ENCODE peak calls at places on chromosomes 6 and 20, in nine cellular contexts. P is cardiac fibroblast, U is cardiac muscle cell, A is hepatocyte, R is pancreas, C is RWPE2, H is endothelial cell of umbilical vein, K is epithelial cell of esophagus, T is OCI-LY7. E is an unnamed sample.

GRCh38 chr20:46099491-46100287 is 9.9 kb upstream of the NCOA5 start:
- DNase-seq in R (no peak), H (peak), C (no peak), K (no peak), U (peak), T (peak), A (no peak), P (no peak), E (no peak)

GRCh38 chr6:21022343-21023107 is 488.3 kb downstream of the CDKAL1 start:
- DNase-seq in A (peak), T (no peak), C (peak), K (peak), P (peak), R (peak), H (peak), U (peak), E (peak)

GRCh38 chr6:40474937-40475336 is 112.2 kb downstream of the LRFN2 start:
- DNase-seq in C (no peak), T (no peak), K (no peak), R (no peak), H (no peak), U (no peak), P (no peak), A (no peak), E (no peak)

GRCh38 chr6:170437719-170438401 is 115.2 kb downstream of the PSMB1 start:
- DNase-seq in C (no peak), R (no peak), P (no peak), H (no peak), U (no peak), A (no peak), T (no peak), K (no peak), E (no peak)

GRCh38 chr20:18436847-18437246 is 30.0 kb downstream of the DZANK1 start:
- DNase-seq in H (no peak), A (no peak), P (no peak), U (no peak), C (no peak), R (no peak), T (peak), K (no peak), E (no peak)

GRCh38 chr20:12040261-12040660 is 122.6 kb downstream of the BTBD3 start:
- DNase-seq in R (no peak), K (no peak), H (no peak), P (no peak), A (no peak), C (no peak), T (no peak), U (no peak), E (no peak)

GRCh38 chr6:91273729-91274128 is 686.9 kb upstream of the MAP3K7 start:
- DNase-seq in P (peak), C (no peak), H (no peak), U (peak), A (no peak), T (no peak), K (no peak), R (no peak), E (no peak)

GRCh38 chr6:77034161-77034560 is 429.1 kb downstream of the HTR1B start:
- DNase-seq in H (peak), K (peak), A (no peak), R (no peak), T (no peak), C (no peak), P (peak), U (peak), E (peak)

GRCh38 chr6:112202639-112203341 is 51.6 kb downstream of the LAMA4 start:
- DNase-seq in R (no peak), H (peak), A (no peak), P (no peak), T (no peak), U (no peak), C (no peak), K (no peak), E (peak)

GRCh38 chr6:51487937-51488336 is 599.5 kb downstream of the PKHD1 start:
- DNase-seq in U (no peak), H (no peak), C (no peak), A (no peak), T (no peak), P (no peak), R (no peak), K (no peak), E (no peak)

GRCh38 chr20:57398231-57398821 is 7.1 kb downstream of the RBM38 start:
- DNase-seq in C (no peak), R (no peak), T (peak), A (no peak), P (no peak), H (no peak), K (no peak), U (no peak), E (no peak)

GRCh38 chr6:107275330-107275865 is 160.1 kb upstream of the BEND3 start:
- DNase-seq in A (peak), T (no peak), K (peak), C (no peak), R (peak), H (no peak), P (no peak), U (peak), E (no peak)

GRCh38 chr6:31965700-31966099 is 6.2 kb downstream of the DXO start:
- DNase-seq in R (no peak), T (no peak), K (no peak), H (no peak), U (no peak), A (no peak), P (no peak), C (no peak), E (no peak)

GRCh38 chr6:15253107-15254073 is 7.5 kb downstream of the JARID2 start:
- DNase-seq in K (no peak), C (no peak), U (no peak), R (no peak), H (no peak), A (no peak), P (no peak), T (no peak), E (no peak)

GRCh38 chr20:51446656-51447055 is 95.9 kb downstream of the NFATC2 start:
- DNase-seq in H (peak), U (peak), T (no peak), P (peak), C (peak), R (peak), K (peak), A (peak), E (no peak)

GRCh38 chr20:17841751-17842191 is 126.8 kb downstream of the SNX5 start:
- DNase-seq in R (no peak), C (no peak), P (peak), K (no peak), A (no peak), T (no peak), H (no peak), U (peak), E (peak)

GRCh38 chr6:144449911-144450690 is 165.0 kb downstream of the UTRN start:
- DNase-seq in R (no peak), P (no peak), T (no peak), H (no peak), A (no peak), K (no peak), U (no peak), C (no peak), E (no peak)

GRCh38 chr6:136866872-136867416 is 44.6 kb downstream of the PEX7 start:
- DNase-seq in A (no peak), H (no peak), R (no peak), T (no peak), C (no peak), P (peak), K (no peak), U (peak), E (no peak)

GRCh38 chr6:37251211-37251610 is 6.4 kb upstream of the TBC1D22B start:
- DNase-seq in R (no peak), K (peak), U (peak), A (no peak), T (no peak), C (no peak), P (peak), H (peak), E (no peak)

GRCh38 chr6:88360203-88360797 is 194.2 kb upstream of the CNR1 start:
- DNase-seq in A (no peak), C (no peak), H (no peak), T (no peak), U (peak), R (no peak), K (peak), P (peak), E (peak)

GRCh38 chr6:118705799-118706481 is 54.5 kb upstream of the CEP85L start:
- DNase-seq in A (no peak), U (peak), R (no peak), K (peak), H (peak), P (peak), T (no peak), C (no peak), E (peak)

GRCh38 chr20:427849-428657 is 20.0 kb downstream of the RBCK1 start:
- DNase-seq in H (no peak), R (no peak), K (no peak), P (no peak), T (no peak), A (no peak), C (no peak), U (no peak), E (no peak)

GRCh38 chr6:170097505-170098427 is 193.1 kb downstream of the DLL1 start:
- DNase-seq in U (no peak), A (no peak), H (no peak), C (peak), P (no peak), T (no peak), K (no peak), R (peak), E (no peak)

GRCh38 chr6:19866199-19866872 is 29.2 kb downstream of the ID4 start:
- DNase-seq in H (no peak), T (no peak), A (no peak), R (no peak), C (no peak), U (no peak), P (no peak), K (no peak), E (no peak)

GRCh38 chr6:118781897-118782296 is 112.1 kb upstream of the ASF1A start:
- DNase-seq in R (no peak), T (no peak), C (no peak), K (no peak), A (no peak), U (no peak), H (no peak), P (no peak), E (no peak)

GRCh38 chr6:28478518-28478917 is 35.2 kb upstream of the ZSCAN23 start:
- DNase-seq in K (no peak), T (no peak), H (no peak), R (no peak), P (no peak), U (no peak), C (no peak), A (no peak), E (no peak)

GRCh38 chr6:158206740-158207451 is 38.7 kb downstream of the GTF2H5 start:
- DNase-seq in H (no peak), T (no peak), R (no peak), U (no peak), K (no peak), P (no peak), A (no peak), C (no peak), E (no peak)

GRCh38 chr20:5195655-5196054 is 68.8 kb downstream of the CDS2 start:
- DNase-seq in U (no peak), P (no peak), R (no peak), H (no peak), K (peak), C (no peak), T (no peak), A (no peak), E (no peak)

GRCh38 chr6:133778414-133778813 is 110.5 kb upstream of the TCF21 start:
- DNase-seq in U (peak), C (no peak), A (peak), K (peak), P (peak), H (no peak), R (no peak), T (no peak), E (peak)

GRCh38 chr6:119255492-119255891 is 94.1 kb downstream of the MAN1A1 start:
- DNase-seq in T (no peak), U (no peak), K (no peak), C (no peak), P (no peak), A (no peak), H (no peak), R (no peak), E (no peak)

GRCh38 chr6:106281088-106281487 is 44.5 kb downstream of the ATG5 start:
- DNase-seq in U (no peak), H (no peak), R (no peak), T (no peak), C (no peak), A (no peak), P (no peak), K (no peak), E (no peak)

GRCh38 chr6:168581706-168582105 is 140.7 kb downstream of the SMOC2 start:
- DNase-seq in T (no peak), H (no peak), R (no peak), K (no peak), A (no peak), P (no peak), C (no peak), U (no peak), E (no peak)

GRCh38 chr6:43782764-43783513 is 12.9 kb downstream of the VEGFA start:
- DNase-seq in U (no peak), C (no peak), H (no peak), R (no peak), A (no peak), T (no peak), P (no peak), K (no peak), E (no peak)

GRCh38 chr6:90983462-90983861 is 396.6 kb upstream of the MAP3K7 start:
- DNase-seq in T (no peak), R (no peak), P (no peak), U (no peak), K (no peak), C (no peak), H (no peak), A (no peak), E (no peak)

GRCh38 chr6:75467284-75467683 is 26.3 kb downstream of the FILIP1 start:
- DNase-seq in C (no peak), P (no peak), R (no peak), A (no peak), H (no peak), U (no peak), T (no peak), K (no peak), E (no peak)

GRCh38 chr20:14616003-14616402 is 278.6 kb upstream of the FLRT3 start:
- DNase-seq in U (no peak), K (peak), T (no peak), H (no peak), R (no peak), A (no peak), C (no peak), P (no peak), E (no peak)

DNA sequence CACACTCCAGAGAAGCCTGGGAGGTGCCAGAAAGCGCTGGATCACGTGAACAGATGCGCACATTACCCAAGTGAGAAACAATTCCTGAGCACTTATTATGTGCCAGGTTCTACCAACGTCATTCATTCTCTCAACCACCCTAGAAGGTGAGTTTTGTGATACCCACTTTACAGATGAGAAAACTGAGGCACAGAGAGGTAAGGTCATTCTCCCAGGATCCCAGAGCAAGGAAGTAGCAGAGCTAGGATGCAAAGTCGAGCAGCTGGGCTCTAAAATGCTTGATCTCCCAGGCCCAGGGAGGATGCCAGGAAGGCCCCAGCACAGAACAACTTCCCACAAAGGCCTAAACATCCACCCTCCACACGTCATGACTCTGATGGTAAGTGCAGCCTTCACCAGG is 85.6 kb downstream of the PREX1 start:
- DNase-seq in H (no peak), T (no peak), R (no peak), C (no peak), K (no peak), A (no peak), U (no peak), P (no peak), E (no peak)
- TF ChIP-seq CTCF in H (no peak), T (no peak), R (no peak), C (no peak), K (no peak), A (no peak), U (no peak), P (no peak), E (no peak)

GRCh38 chr20:50243610-50244351 is 53.2 kb downstream of the CEBPB start:
- DNase-seq in R (no peak), C (peak), H (no peak), P (no peak), A (no peak), U (no peak), K (no peak), T (no peak), E (no peak)

GRCh38 chr20:50242178-50242514 is 51.5 kb downstream of the CEBPB start:
- DNase-seq in P (no peak), C (no peak), K (no peak), T (no peak), H (no peak), R (no peak), U (no peak), A (no peak), E (no peak)

GRCh38 chr20:50244352-50245149 is 53.9 kb downstream of the CEBPB start:
- DNase-seq in R (peak), K (peak), P (no peak), A (no peak), U (no peak), C (peak), T (no peak), H (no peak), E (no peak)

GRCh38 chr20:50242863-50243609 is 52.4 kb downstream of the CEBPB start:
- DNase-seq in U (peak), K (peak), C (peak), R (peak), H (no peak), P (peak), T (no peak), A (no peak), E (no peak)

DNA sequence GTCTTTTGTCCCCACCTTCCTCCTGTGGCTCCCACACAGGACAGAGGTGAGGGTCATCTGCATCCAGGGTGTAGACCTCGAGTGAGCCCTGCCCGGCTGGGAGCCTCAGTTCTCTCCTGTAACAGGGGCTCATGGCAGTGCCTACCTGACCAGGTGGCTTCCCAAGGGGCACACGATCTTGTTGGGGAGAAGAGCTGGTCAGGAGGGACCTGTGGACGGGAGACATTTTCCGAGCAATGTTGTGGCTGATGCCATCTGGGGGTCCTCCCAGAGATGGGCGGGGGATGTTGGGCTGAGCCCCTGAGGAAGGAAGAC is 51.9 kb downstream of the CEBPB start:
- DNase-seq in K (no peak), T (no peak), R (no peak), U (no peak), C (peak), H (no peak), A (no peak), P (no peak), E (no peak)
- H3K4me3 ChIP-seq in K (no peak), T (no peak), R (no peak), U (no peak), C (no peak), H (no peak), A (no peak), P (no peak), E (no peak)

GRCh38 chr6:146904596-146904995 is 299.6 kb upstream of the STXBP5 start:
- DNase-seq in K (no peak), R (no peak), A (no peak), U (no peak), P (no peak), T (no peak), C (no peak), H (no peak), E (no peak)

GRCh38 chr6:146898888-146899227 is 300.1 kb downstream of the ADGB start:
- DNase-seq in H (no peak), T (no peak), P (no peak), R (no peak), K (no peak), U (no peak), C (no peak), A (no peak), E (no peak)

GRCh38 chr6:146902846-146903245 is 301.4 kb upstream of the STXBP5 start:
- DNase-seq in A (no peak), C (no peak), P (no peak), K (no peak), H (no peak), U (no peak), R (no peak), T (no peak), E (no peak)

GRCh38 chr6:146905313-146905712 is 298.9 kb upstream of the STXBP5 start:
- DNase-seq in T (no peak), C (peak), R (peak), H (peak), A (no peak), U (peak), K (peak), P (peak), E (peak)

GRCh38 chr6:146901940-146902816 is 302.0 kb upstream of the STXBP5 start:
- DNase-seq in T (no peak), A (no peak), R (no peak), U (peak), C (no peak), P (no peak), K (peak), H (peak), E (no peak)
- TF ChIP-seq CTCF in T (peak), A (peak), R (no peak), U (peak), C (peak), P (peak), K (peak), H (no peak), E (no peak)

GRCh38 chr6:167105060-167105459 is 17.8 kb upstream of the CCR6 start:
- DNase-seq in C (no peak), K (no peak), A (no peak), H (no peak), U (no peak), R (no peak), T (no peak), P (no peak), E (no peak)

GRCh38 chr6:167104388-167104787 is 18.5 kb upstream of the CCR6 start:
- DNase-seq in U (no peak), R (no peak), H (no peak), P (no peak), K (no peak), A (no peak), C (no peak), T (no peak), E (no peak)

GRCh38 chr6:167102318-167102717 is 20.6 kb upstream of the CCR6 start:
- DNase-seq in H (no peak), A (no peak), C (no peak), T (no peak), R (no peak), U (no peak), K (no peak), P (no peak), E (no peak)

GRCh38 chr6:167100241-167100674 is 22.6 kb upstream of the CCR6 start:
- DNase-seq in P (no peak), U (no peak), H (no peak), K (no peak), R (no peak), C (no peak), A (no peak), T (no peak), E (no peak)

GRCh38 chr6:167103041-167103816 is 19.7 kb upstream of the CCR6 start:
- DNase-seq in U (no peak), T (peak), H (no peak), C (no peak), A (no peak), K (no peak), P (no peak), R (no peak), E (no peak)
- H3K4me3 ChIP-seq in U (no peak), T (peak), H (no peak), C (no peak), A (no peak), K (no peak), P (no peak), R (no peak), E (no peak)

DNA sequence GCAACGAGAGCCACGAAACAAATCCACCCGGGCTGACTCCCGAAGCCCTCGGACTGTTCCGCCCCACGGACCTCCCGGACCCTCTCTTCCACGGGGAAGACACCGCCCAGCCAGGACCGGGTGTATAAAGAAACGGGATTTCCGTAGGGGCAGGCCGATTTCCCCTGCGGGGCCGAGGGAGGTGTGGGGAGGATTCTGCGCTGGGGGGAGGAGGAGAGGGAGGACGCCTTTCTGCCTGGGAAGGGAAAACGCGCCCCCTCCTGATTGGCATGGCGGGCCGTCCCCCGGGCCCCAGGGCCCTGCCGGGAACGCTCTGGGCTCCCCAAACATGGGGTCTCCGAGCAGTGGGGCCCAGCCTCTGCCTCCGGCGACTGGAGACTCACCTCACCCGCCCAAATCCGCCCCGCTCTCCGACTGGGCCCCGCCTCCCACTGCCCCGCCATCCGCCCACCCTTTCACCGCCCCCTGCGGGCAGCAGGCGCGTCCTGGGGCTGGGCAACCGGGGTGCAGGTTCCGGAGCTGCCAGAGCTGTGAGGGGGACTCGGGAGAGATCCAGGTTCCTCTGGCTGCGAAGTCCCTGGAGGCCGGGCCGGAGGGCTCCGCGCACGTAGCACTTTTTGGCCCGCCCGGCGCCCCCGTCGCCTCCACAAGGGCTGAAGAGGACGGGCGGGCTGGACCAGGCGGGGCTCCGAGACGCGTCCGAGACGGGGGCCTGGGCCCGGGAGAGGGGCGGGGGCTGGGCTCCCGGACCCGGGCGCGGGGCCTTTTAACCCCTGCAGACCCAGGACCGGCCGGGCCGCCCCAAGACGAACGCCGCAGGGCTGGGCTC is 586 bp upstream of the PPDPF start:
- DNase-seq in P (no peak), H (peak), R (peak), T (peak), C (peak), U (no peak), K (peak), A (peak), E (no peak)
- TF ChIP-seq CTCF in P (peak), H (no peak), R (no peak), T (peak), C (peak), U (peak), K (no peak), A (peak), E (peak)